ENCODE peak calls at places on chromosomes 12 and 14, in nine cellular contexts. Y is psoas muscle, W is colonic mucosa, D is astrocyte, F is OCI-LY7, A is uterus, C is tibial artery, P is heart right ventricle, K is pancreas. X is an unnamed sample. For H3K9me3 and H3K4me1, the result is how much of the 10 kb centered on the place peaks cover.

GRCh38 chr12:112965643-112966042 is 12.7 kb upstream of the OAS2 start:
- DNase-seq in Y (no peak), W (no peak), D (no peak), F (no peak), A (no peak), C (no peak), P (no peak), K (no peak), X (no peak)

GRCh38 chr12:47773858-47774580 is 981 bp downstream of the SLC48A1 start:
- DNase-seq in Y (no peak), W (no peak), D (no peak), F (no peak), A (no peak), C (no peak), P (no peak), K (no peak), X (no peak)

GRCh38 chr12:122788387-122788786 is 14.0 kb downstream of the CCDC62 start:
- DNase-seq in Y (no peak), W (no peak), D (peak), F (no peak), A (no peak), C (no peak), P (no peak), K (no peak), X (no peak)

GRCh38 chr14:76091036-76091435 is 60.7 kb upstream of the GPATCH2L start:
- DNase-seq in Y (peak), W (no peak), D (no peak), F (no peak), A (peak), C (peak), P (peak), K (no peak), X (no peak)

GRCh38 chr12:90199008-90199407 is 490.4 kb upstream of the ATP2B1 start:
- DNase-seq in Y (no peak), W (no peak), D (no peak), F (no peak), A (no peak), C (no peak), P (no peak), K (no peak), X (no peak)

GRCh38 chr12:1830401-1830845 is 10.1 kb downstream of the LRTM2 start:
- DNase-seq in Y (no peak), W (no peak), D (no peak), F (no peak), A (no peak), C (no peak), P (no peak), K (peak), X (no peak)

GRCh38 chr12:3531496-3531895 is 40.5 kb downstream of the PRMT8 start:
- DNase-seq in Y (no peak), W (no peak), D (no peak), F (no peak), A (no peak), C (no peak), P (no peak), K (no peak), X (no peak)

GRCh38 chr12:1277905-1278304 is 286.9 kb downstream of the ERC1 start:
- DNase-seq in Y (no peak), W (no peak), D (no peak), F (peak), A (no peak), C (no peak), P (no peak), K (no peak), X (no peak)

GRCh38 chr12:9787340-9787737 is 26.6 kb upstream of the CD69 start:
- DNase-seq in Y (no peak), W (no peak), D (peak), F (no peak), A (no peak), C (no peak), P (no peak), K (no peak), X (no peak)

GRCh38 chr12:122399592-122400373 is 22.7 kb downstream of the CLIP1 start:
- DNase-seq in Y (peak), W (peak), D (peak), F (peak), A (peak), C (peak), P (peak), K (no peak), X (peak)

GRCh38 chr12:127957001-127957660 is 309.8 kb upstream of the TMEM132C start:
- DNase-seq in Y (no peak), W (no peak), D (peak), F (no peak), A (no peak), C (no peak), P (no peak), K (no peak), X (no peak)

GRCh38 chr12:2338381-2338780 is 285.6 kb downstream of the CACNA1C start:
- DNase-seq in Y (no peak), W (no peak), D (no peak), F (no peak), A (no peak), C (no peak), P (no peak), K (no peak), X (no peak)

GRCh38 chr12:3158851-3159465 is 81.8 kb downstream of the TSPAN9 start:
- DNase-seq in Y (no peak), W (no peak), D (peak), F (no peak), A (peak), C (no peak), P (no peak), K (no peak), X (no peak)

GRCh38 chr12:115207216-115207915 is 523.4 kb upstream of the TBX3 start:
- DNase-seq in Y (no peak), W (no peak), D (no peak), F (no peak), A (no peak), C (no peak), P (no peak), K (no peak), X (no peak)

GRCh38 chr12:76688001-76688400 is 75.9 kb upstream of the ZDHHC17 start:
- DNase-seq in Y (no peak), W (no peak), D (peak), F (no peak), A (no peak), C (no peak), P (no peak), K (no peak), X (no peak)

GRCh38 chr12:1282670-1283361 is 291.8 kb downstream of the ERC1 start:
- DNase-seq in Y (no peak), W (peak), D (no peak), F (no peak), A (peak), C (peak), P (peak), K (no peak), X (no peak)

GRCh38 chr14:51776102-51776894 is 84.1 kb upstream of the GNG2 start:
- DNase-seq in Y (peak), W (peak), D (peak), F (peak), A (peak), C (peak), P (peak), K (no peak), X (no peak)

GRCh38 chr12:114269153-114269552 is 136.8 kb downstream of the TBX5 start:
- DNase-seq in Y (no peak), W (no peak), D (no peak), F (no peak), A (no peak), C (no peak), P (no peak), K (no peak), X (no peak)

GRCh38 chr12:93025145-93026103 is 96.3 kb upstream of the EEA1 start:
- DNase-seq in Y (no peak), W (no peak), D (peak), F (peak), A (no peak), C (no peak), P (peak), K (no peak), X (no peak)

GRCh38 chr14:80291099-80291498 is 79.8 kb upstream of the DIO2 start:
- DNase-seq in Y (no peak), W (no peak), D (peak), F (no peak), A (no peak), C (no peak), P (no peak), K (no peak), X (no peak)

GRCh38 chr12:12840500-12840899 is 27.4 kb downstream of the DDX47 start:
- DNase-seq in Y (no peak), W (no peak), D (no peak), F (no peak), A (no peak), C (no peak), P (no peak), K (no peak), X (no peak)

GRCh38 chr12:115700896-115701465 is 576.5 kb downstream of the MED13L start:
- DNase-seq in Y (no peak), W (no peak), D (no peak), F (no peak), A (no peak), C (no peak), P (no peak), K (no peak), X (no peak)

DNA sequence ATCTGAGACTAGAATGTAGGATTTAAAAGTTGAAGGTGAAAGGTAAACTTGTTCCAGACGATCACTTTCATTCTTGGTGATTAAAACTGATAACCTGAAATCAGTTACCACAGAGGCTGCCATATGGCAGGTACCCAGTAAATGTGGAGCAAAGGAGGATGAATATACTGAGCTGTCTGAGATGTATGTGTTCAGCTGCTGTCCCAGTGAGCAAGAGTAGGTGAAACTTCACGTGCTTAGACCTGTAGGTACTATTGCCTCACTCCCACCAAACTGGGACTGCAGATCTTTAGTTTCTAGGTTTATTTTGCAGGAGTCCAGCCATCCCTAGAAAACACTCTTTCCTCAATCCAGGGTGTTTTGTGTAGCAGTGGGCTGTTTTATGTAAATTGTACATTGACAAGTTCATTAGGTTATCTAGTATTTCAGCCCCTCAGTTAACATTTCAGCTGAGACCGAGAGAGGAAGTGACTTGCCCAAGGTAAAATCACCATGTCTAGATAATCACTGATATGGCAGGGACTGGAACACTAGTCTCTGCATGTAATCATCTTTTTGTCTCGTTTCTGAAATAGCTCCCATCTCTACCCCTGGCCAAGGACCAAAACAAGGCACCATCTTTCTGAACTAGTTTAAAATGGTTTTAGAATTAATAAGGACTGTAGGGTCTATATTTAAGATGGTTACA is 62.7 kb downstream of the ATG14 start:
- DNase-seq in Y (no peak), W (no peak), D (no peak), F (peak), A (no peak), C (no peak), P (no peak), K (no peak), X (no peak)
- H3K9me3 ChIP-seq in Y (under half), W (under half), D (under half), F (under half), A (under half), C (under half), P (under half), K (under half), X (under half)

DNA sequence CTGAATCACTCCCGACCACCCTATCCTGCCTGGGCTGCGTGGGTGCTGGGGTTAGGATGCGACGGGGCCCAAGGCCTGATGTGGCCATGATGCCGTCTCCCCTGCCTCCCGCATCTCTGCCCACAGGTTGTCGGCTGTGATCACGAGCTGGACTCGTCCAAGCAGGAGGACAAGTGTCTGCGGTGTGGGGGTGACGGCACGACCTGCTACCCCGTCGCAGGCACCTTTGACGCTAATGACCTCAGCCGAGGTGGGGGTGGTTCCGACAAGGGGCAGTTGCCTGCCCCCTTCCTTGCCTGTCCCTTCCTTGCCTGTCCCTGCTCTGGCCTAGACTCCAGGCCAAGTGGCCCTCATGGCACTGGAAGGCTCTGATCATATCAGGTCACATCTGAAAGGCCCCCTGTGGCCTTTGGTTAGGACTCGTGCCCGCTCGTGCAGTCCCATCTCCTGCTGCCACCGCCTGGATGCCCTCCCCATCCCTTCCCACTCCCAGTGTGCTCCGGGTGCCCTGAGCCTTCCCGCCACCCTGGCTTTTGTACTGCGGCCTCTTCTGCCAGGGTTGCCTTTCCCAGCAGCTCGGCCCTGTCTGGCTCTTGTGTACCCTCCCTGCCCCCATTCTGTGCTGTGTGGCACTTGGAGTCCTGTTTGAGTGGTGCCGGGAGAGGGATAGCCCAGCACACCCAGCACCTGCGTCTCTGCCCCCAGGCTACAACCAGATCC is 13.6 kb downstream of the PAPLN start:
- DNase-seq in Y (no peak), W (no peak), D (no peak), F (no peak), A (no peak), C (no peak), P (no peak), K (peak), X (no peak)
- H3K4me1 ChIP-seq in Y (under half), W (under half), D (under half), F (under half), A (under half), C (under half), P (under half), K (under half), X (under half)

DNA sequence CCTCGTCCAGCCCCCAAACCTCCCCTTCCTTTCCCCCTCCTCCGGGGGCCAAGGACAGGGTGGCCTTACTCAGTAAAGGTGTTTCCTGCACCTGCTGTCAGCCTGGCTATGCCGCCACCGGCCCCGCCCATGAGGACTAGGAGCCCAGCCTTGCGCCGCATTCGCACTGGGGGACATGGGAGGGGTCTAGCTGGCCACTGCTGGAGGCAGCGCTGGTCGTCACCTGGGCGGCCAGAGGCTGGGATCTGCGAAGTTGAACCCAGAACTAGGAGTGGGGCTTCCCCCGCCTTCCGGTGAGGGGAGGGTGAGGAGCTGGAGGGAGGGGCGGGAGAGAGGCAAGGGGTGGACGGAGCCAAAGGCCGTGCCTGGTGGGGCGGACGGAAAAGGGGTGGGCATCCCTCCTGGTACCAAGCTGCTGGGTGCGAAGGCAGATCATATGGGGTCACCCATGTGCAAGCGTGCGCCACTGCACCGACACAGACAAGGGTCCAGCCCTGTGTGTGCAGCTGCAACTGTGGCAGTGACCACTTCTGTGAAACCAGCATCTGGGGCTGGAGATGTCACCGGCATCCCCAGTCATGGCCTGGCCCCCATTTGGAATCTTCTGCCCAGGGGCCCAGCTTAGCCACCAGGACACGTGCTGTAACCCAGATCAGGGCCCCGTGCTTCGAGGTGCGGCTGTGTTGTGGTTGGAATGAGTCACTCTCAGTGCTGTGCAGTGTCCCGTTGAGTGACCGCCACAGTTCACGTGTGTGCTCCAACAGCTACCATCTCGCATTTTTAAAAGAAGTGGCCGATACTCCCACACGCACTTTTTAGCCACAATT is 8.5 kb downstream of the AMN start:
- DNase-seq in Y (no peak), W (peak), D (peak), F (no peak), A (no peak), C (no peak), P (no peak), K (peak), X (no peak)
- H3K4me3 ChIP-seq in Y (no peak), W (peak), D (no peak), F (no peak), A (no peak), C (no peak), P (no peak), K (peak), X (no peak)

DNA sequence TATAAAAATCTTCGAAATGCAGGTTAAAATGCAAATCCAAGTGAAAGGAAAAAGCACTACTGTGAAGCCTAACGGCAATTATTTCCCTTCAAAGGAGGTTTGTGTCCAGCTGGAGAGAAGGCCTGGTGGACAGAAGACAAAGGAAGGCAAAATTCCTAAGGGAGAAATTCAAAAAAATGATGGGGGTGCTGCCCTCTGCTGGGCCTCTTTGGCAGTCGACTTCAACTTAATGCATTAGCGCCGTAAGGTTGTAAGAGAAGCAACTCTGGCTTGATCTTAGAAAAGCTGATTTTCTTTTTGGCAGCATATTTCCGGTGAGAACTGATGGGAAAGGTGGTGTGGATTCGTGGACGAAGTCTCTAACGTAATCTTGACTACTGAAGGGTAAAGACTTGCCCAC is 34.3 kb upstream of the CHFR start:
- DNase-seq in Y (no peak), W (no peak), D (no peak), F (no peak), A (no peak), C (no peak), P (no peak), K (no peak), X (no peak)
- H3K9me3 ChIP-seq in Y (half or more), W (under half), D (half or more), F (half or more), A (under half), C (half or more), P (half or more), K (under half), X (half or more)

GRCh38 chr12:126789963-126790362 is 1477.0 kb upstream of the TMEM132C start:
- DNase-seq in Y (no peak), W (no peak), D (no peak), F (no peak), A (no peak), C (no peak), P (no peak), K (no peak), X (no peak)

GRCh38 chr12:126792411-126792810 is 1474.6 kb upstream of the TMEM132C start:
- DNase-seq in Y (no peak), W (no peak), D (no peak), F (no peak), A (no peak), C (no peak), P (no peak), K (no peak), X (no peak)

GRCh38 chr12:126791122-126791521 is 1475.8 kb upstream of the TMEM132C start:
- DNase-seq in Y (no peak), W (no peak), D (no peak), F (no peak), A (no peak), C (no peak), P (no peak), K (no peak), X (no peak)
- H3K4me1 ChIP-seq in Y (under half), W (under half), D (under half), F (under half), A (under half), C (under half), P (under half), K (under half), X (under half)

GRCh38 chr12:118188690-118189371 is 52.9 kb downstream of the PEBP1 start:
- DNase-seq in Y (peak), W (peak), D (peak), F (no peak), A (peak), C (peak), P (peak), K (no peak), X (no peak)
- H3K4me3 ChIP-seq in Y (peak), W (no peak), D (peak), F (no peak), A (peak), C (peak), P (peak), K (no peak), X (no peak)

GRCh38 chr14:96631030-96631429 is 128.8 kb downstream of the PAPOLA start:
- DNase-seq in Y (no peak), W (no peak), D (no peak), F (no peak), A (peak), C (no peak), P (no peak), K (no peak), X (no peak)
- H3K9me3 ChIP-seq in Y (under half), W (under half), D (under half), F (under half), A (under half), C (under half), P (under half), K (under half), X (under half)

GRCh38 chr14:68822132-68822651 is 29.3 kb upstream of the ZFP36L1 start:
- DNase-seq in Y (no peak), W (no peak), D (no peak), F (peak), A (no peak), C (no peak), P (no peak), K (no peak), X (peak)

GRCh38 chr14:68819260-68819691 is 26.4 kb upstream of the ZFP36L1 start:
- DNase-seq in Y (no peak), W (peak), D (peak), F (no peak), A (peak), C (no peak), P (no peak), K (no peak), X (no peak)

GRCh38 chr14:68820999-68821683 is 28.3 kb upstream of the ZFP36L1 start:
- DNase-seq in Y (no peak), W (no peak), D (no peak), F (no peak), A (no peak), C (no peak), P (no peak), K (no peak), X (peak)

GRCh38 chr14:68820119-68820518 is 27.3 kb upstream of the ZFP36L1 start:
- DNase-seq in Y (no peak), W (no peak), D (no peak), F (no peak), A (no peak), C (no peak), P (no peak), K (no peak), X (no peak)

DNA sequence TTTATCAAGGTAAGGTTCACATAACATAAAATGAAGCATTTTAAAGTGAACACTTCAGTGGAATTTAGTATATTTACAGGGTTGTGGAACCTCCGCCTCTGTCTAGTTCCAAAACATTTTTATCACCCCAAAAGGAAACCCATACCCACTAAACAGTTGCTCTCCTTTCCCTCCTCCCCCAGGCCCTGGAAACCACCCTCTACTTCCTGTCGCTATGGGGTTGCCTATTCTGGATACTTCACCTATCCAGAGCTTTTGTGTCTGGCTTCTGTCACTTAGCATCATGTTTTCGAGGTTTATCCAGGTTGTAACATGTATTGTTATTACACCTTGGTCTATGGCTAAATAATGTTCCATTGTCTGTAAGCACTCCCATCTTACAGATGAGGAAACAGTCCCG is 27.7 kb upstream of the ZFP36L1 start:
- DNase-seq in Y (no peak), W (no peak), D (no peak), F (no peak), A (no peak), C (no peak), P (no peak), K (no peak), X (peak)
- H3K4me1 ChIP-seq in Y (under half), W (under half), D (under half), F (half or more), A (under half), C (under half), P (under half), K (under half), X (under half)